ENCODE peak calls at places on chromosomes 6 and 20, in ten cellular contexts. P is astrocyte of the spinal cord, Q is HL-60, N is breast epithelium, W is kidney, H is epithelial cell of esophagus, I is GM12865, T is OCI-LY7, J is fibroblast of lung, Y is H1. L is an unnamed sample.

GRCh38 chr6:130143709-130144108 is 79.0 kb downstream of the SAMD3 start:
- DNase-seq in I (no peak), W (no peak), P (peak; percentile 42), N (no peak), Q (no peak), H (peak; percentile 27), Y (no peak), J (peak; percentile 31), T (no peak), L (no peak)

GRCh38 chr6:137799950-137800568 is 67.0 kb upstream of the TNFAIP3 start:
- DNase-seq in P (peak; percentile 60), I (peak; percentile 88), Q (peak; percentile 66), H (peak; percentile 88), N (no peak), T (peak; percentile 66), Y (no peak), J (peak; percentile 39), W (no peak), L (no peak)

GRCh38 chr6:44925100-44925739 is 402.9 kb upstream of the RUNX2 start:
- DNase-seq in H (peak; percentile 39), I (peak; percentile 49), P (peak; percentile 56), W (no peak), J (peak; percentile 71), Q (no peak), Y (no peak), N (no peak), T (no peak), L (no peak)

GRCh38 chr6:41713650-41714291 is 21.6 kb downstream of the TFEB start:
- DNase-seq in I (peak; percentile 90), H (peak; percentile 81), J (peak; percentile 53), N (no peak), Y (no peak), W (peak; percentile 81), P (no peak), Q (no peak), T (no peak), L (no peak)

GRCh38 chr6:136551103-136551502 is 881 bp upstream of the MAP7 start:
- DNase-seq in Y (no peak), P (no peak), H (peak; percentile 4), W (no peak), Q (no peak), T (no peak), N (no peak), J (no peak), I (no peak), L (no peak)

GRCh38 chr6:36308514-36308913 is 28.2 kb downstream of the BNIP5 start:
- DNase-seq in T (no peak), P (no peak), I (no peak), H (no peak), Q (no peak), Y (no peak), J (no peak), N (no peak), W (no peak), L (no peak)

GRCh38 chr20:52303281-52303950 is 111.8 kb upstream of the ZFP64 start:
- DNase-seq in J (no peak), Q (no peak), T (no peak), Y (no peak), W (no peak), N (no peak), H (no peak), I (no peak), P (no peak), L (no peak)

GRCh38 chr6:131060311-131060710 is 2.7 kb downstream of the EPB41L2 start:
- DNase-seq in Y (no peak), I (peak; percentile 35), H (no peak), P (peak; percentile 41), N (no peak), Q (no peak), J (peak; percentile 76), T (no peak), W (no peak), L (no peak)

GRCh38 chr6:4102687-4103244 is 23.8 kb upstream of the FAM217A start:
- DNase-seq in I (no peak), P (no peak), H (no peak), N (no peak), Y (no peak), Q (no peak), J (no peak), W (no peak), T (no peak), L (no peak)
- H3K4me3 ChIP-seq in I (no peak overlapping the region), P (no peak overlapping the region), H (no peak overlapping the region), N (no peak overlapping the region), Y (no peak overlapping the region), Q (no peak overlapping the region), J (no peak overlapping the region), W (no peak overlapping the region), T (no peak overlapping the region), L (no peak overlapping the region)

GRCh38 chr6:56851541-56852248 is 103.2 kb upstream of the BEND6 start:
- DNase-seq in Q (peak; percentile 31), W (no peak), Y (no peak), H (peak; percentile 81), P (peak; percentile 91), I (peak; percentile 96), N (no peak), J (peak; percentile 90), T (peak; percentile 61), L (no peak)
- TF ChIP-seq CTCF in Q (peak; percentile 29), W (peak; percentile 50), Y (peak; percentile 71), H (peak; percentile 64), P (peak; percentile 57), I (peak; percentile 62), N (peak; percentile 48), J (peak; percentile 60), T (peak; percentile 86), L (peak; percentile 60)

DNA sequence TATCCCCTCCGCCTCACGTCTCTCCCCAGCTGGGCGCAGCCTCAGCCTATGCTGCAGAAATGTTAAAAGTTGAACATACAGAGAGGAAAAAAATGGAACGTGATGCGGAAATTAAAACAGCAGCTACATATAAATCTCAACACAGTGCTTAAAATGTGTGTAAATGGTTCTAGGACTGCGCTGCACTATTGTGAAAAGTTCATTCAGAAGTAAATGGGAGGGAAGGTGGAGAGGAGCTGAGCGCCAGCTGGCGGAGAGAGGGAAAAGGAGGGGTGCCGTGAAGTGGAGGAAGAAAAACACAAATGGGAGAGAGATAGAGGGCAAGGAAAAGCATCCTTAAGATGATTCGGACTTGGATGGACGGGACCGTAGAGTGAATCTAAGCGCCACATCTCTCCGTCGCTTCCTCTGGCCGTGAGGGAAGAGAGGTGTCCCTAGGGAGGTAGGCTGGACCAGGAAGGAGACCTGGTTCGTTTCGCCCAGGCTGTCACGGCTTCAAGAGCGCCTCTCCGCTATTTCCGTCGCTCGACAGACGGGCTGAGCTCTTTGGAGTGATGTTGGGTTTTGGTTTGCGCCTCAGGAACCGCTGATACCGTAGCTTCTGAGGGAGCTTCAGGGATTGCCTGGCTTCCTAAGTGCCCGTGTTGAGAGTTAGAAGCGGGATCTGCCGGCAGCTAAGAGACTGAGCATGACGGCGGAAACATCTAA is 113.7 kb downstream of the TRIM27 start:
- DNase-seq in W (no peak), N (no peak), J (no peak), T (no peak), I (peak; percentile 27), P (no peak), Y (no peak), Q (no peak), H (no peak), L (no peak)
- H3K4me3 ChIP-seq in W (no peak overlapping the region), N (no peak overlapping the region), J (no peak overlapping the region), T (no peak overlapping the region), I (peak overlapping the region; percentile 2), P (peak overlapping the region; percentile 33), Y (peak overlapping the region; percentile 30), Q (peak overlapping the region; percentile 40), H (peak overlapping the region; percentile 14), L (peak overlapping the region; percentile 54)

DNA sequence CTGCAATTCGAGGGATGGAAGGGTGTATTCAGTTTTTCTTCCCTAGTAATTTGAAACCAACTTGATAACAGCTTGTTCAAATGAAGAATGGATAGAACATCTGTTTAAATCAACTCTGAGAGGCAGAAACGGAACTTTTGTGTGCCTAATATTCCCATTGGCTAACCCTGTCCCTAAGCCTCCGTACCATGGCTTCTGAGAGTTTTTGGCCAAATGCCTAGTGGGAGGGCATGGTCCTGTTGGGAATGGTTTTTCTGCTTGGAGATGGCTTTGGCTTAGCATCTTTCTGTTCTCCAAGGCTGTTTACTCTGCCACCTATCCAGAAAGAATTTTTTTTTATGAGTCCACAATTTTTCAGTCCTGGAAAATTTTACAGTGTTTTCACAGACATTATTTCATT is 126.7 kb upstream of the MLIP start:
- DNase-seq in I (no peak), J (no peak), N (no peak), P (no peak), W (no peak), H (no peak), Y (no peak), T (no peak), Q (no peak), L (no peak)
- TF ChIP-seq CTCF in I (no peak), J (no peak), N (no peak), P (no peak), W (no peak), H (no peak), Y (no peak), T (no peak), Q (no peak), L (no peak)

GRCh38 chr6:158799051-158799792 is 19.9 kb downstream of the EZR start:
- DNase-seq in I (no peak), Y (no peak), H (peak; percentile 60), Q (no peak), J (peak; percentile 74), P (peak; percentile 46), W (no peak), N (no peak), T (peak; percentile 44), L (no peak)
- H3K4me3 ChIP-seq in I (no peak overlapping the region), Y (no peak overlapping the region), H (no peak overlapping the region), Q (no peak overlapping the region), J (no peak overlapping the region), P (no peak overlapping the region), W (peak overlapping the region; percentile 9), N (no peak overlapping the region), T (peak overlapping the region; percentile 58), L (no peak overlapping the region)

DNA sequence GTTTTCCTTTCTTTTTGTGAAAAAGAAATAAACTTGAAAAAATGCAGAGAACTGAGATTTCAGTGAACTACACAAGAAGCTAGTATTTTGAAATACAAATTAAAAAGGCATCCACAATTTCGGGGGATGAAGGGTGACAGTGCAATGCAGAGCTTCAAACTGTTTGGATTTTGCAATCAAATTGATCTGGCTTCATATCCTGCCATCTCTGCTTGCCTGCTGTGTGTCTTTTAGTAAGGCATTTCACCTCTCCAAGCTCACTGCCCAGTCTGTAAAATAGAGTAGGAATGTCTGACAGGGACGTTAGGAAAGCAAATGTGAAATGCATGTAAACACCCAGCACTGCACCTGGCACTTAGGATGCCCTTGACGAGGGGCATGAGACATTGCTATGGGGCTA is 258.0 kb downstream of the HACE1 start:
- DNase-seq in Q (no peak), H (no peak), I (no peak), T (no peak), J (no peak), P (no peak), N (no peak), Y (no peak), W (no peak), L (no peak)
- TF ChIP-seq CTCF in Q (no peak), H (no peak), I (no peak), T (no peak), J (no peak), P (no peak), N (no peak), Y (no peak), W (no peak), L (no peak)

L was measured in AG04449.